ENCODE peak calls at places on chromosomes 16 and 17, in seven cellular contexts. E is foreskin fibroblast, W is GM12865, R is BJ, O is cardiac fibroblast, I is colonic mucosa, U is AG10803. A is an unnamed sample.

GRCh38 chr17:73969956-73970355 is 233.5 kb upstream of the RPL38 start:
- DNase-seq in E (no peak), R (no peak), O (no peak), U (peak), I (no peak), W (no peak), A (no peak)

GRCh38 chr17:28968269-28968913 is 17.1 kb upstream of the PHF12 start:
- DNase-seq in E (no peak), R (no peak), U (peak), W (no peak), I (no peak), O (no peak), A (no peak)

GRCh38 chr16:17396762-17397498 is 73.8 kb downstream of the XYLT1 start:
- DNase-seq in O (peak), W (no peak), E (peak), U (peak), I (peak), R (no peak), A (no peak)

GRCh38 chr16:54237-54581 is 581 bp downstream of the SNRNP25 start:
- DNase-seq in O (no peak), E (no peak), R (no peak), U (no peak), W (no peak), I (no peak), A (no peak)

GRCh38 chr16:70523621-70524405 is at the start of gene SF3B3:
- DNase-seq in R (no peak), W (no peak), O (peak), E (no peak), I (peak), U (no peak), A (no peak)

GRCh38 chr17:40290629-40291296 is 3.1 kb downstream of the CDC6 start:
- DNase-seq in R (peak), I (peak), E (peak), U (peak), W (peak), O (peak), A (peak)

GRCh38 chr17:72661093-72661944 is 431.2 kb downstream of the SLC39A11 start:
- DNase-seq in U (no peak), I (no peak), E (no peak), W (no peak), O (no peak), R (no peak), A (no peak)

GRCh38 chr16:21203155-21203797 is 8.1 kb downstream of the ZP2 start:
- DNase-seq in O (no peak), U (no peak), W (no peak), R (no peak), I (peak), E (no peak), A (no peak)

GRCh38 chr17:80107231-80108021 is 6.0 kb downstream of the GAA start:
- DNase-seq in I (no peak), U (no peak), E (no peak), R (no peak), W (no peak), O (no peak), A (no peak)

GRCh38 chr17:73591278-73592078 is 52.8 kb downstream of the SDK2 start:
- DNase-seq in O (no peak), R (no peak), E (no peak), W (peak), U (no peak), I (no peak), A (no peak)

GRCh38 chr16:79912592-79913310 is 312.2 kb upstream of the MAF start:
- DNase-seq in E (no peak), U (no peak), R (no peak), W (no peak), I (no peak), O (peak), A (no peak)

GRCh38 chr16:31477220-31478216 is 5.4 kb upstream of the SLC5A2 start:
- DNase-seq in I (peak), E (no peak), W (no peak), R (no peak), U (no peak), O (no peak), A (no peak)

GRCh38 chr16:75198135-75198600 is 8.8 kb downstream of the CTRB2 start:
- DNase-seq in E (peak), W (no peak), R (peak), I (no peak), O (peak), U (peak), A (no peak)

GRCh38 chr16:31507929-31508705 is at the start of gene RUSF1:
- DNase-seq in R (peak), U (peak), I (peak), W (peak), O (peak), E (peak), A (peak)

GRCh38 chr16:19923396-19923795 is 38.7 kb upstream of the GPRC5B start:
- DNase-seq in W (no peak), R (no peak), I (peak), O (no peak), U (no peak), E (no peak), A (no peak)

GRCh38 chr17:21163101-21163500 is 36.3 kb downstream of the DHRS7B start:
- DNase-seq in E (no peak), U (no peak), I (no peak), R (no peak), W (no peak), O (no peak), A (no peak)

GRCh38 chr16:50550035-50550434 is 1.8 kb downstream of the NKD1 start:
- DNase-seq in I (no peak), O (no peak), W (no peak), E (no peak), R (no peak), U (no peak), A (no peak)

GRCh38 chr16:75252946-75253911 is 1.8 kb upstream of the BCAR1 start:
- DNase-seq in O (peak), U (peak), E (no peak), W (no peak), I (no peak), R (no peak), A (peak)

GRCh38 chr16:85750021-85750826 is 672 bp downstream of the C16orf74 start:
- DNase-seq in R (no peak), E (peak), U (peak), W (peak), O (peak), I (peak), A (no peak)

GRCh38 chr17:3385869-3386816 is at the start of gene OR3A2:
- DNase-seq in W (peak), U (no peak), O (no peak), R (no peak), I (no peak), E (no peak), A (no peak)

GRCh38 chr16:797120-797420 is 3.5 kb downstream of the GNG13 start:
- DNase-seq in U (no peak), E (no peak), O (no peak), I (peak), W (peak), R (no peak), A (no peak)

GRCh38 chr17:45372325-45372869 is 55.6 kb upstream of the MAP3K14 start:
- DNase-seq in O (no peak), W (no peak), U (peak), I (no peak), R (no peak), E (no peak), A (no peak)

GRCh38 chr17:8803531-8804416 is 4.6 kb upstream of the MFSD6L start:
- DNase-seq in W (peak), E (no peak), O (no peak), I (peak), U (no peak), R (no peak), A (no peak)

GRCh38 chr17:4806420-4806769 is 557 bp upstream of the PLD2 start:
- DNase-seq in O (peak), R (no peak), U (no peak), W (no peak), E (no peak), I (no peak), A (no peak)

GRCh38 chr16:30786936-30787612 is at the start of gene ZNF629:
- DNase-seq in U (peak), W (no peak), R (no peak), O (peak), I (peak), E (peak), A (no peak)

GRCh38 chr17:8991514-8992285 is 26.2 kb upstream of the PIK3R5 start:
- DNase-seq in W (peak), O (peak), U (peak), R (no peak), E (peak), I (peak), A (no peak)

GRCh38 chr16:58481931-58482330 is 18.0 kb upstream of the NDRG4 start:
- DNase-seq in U (no peak), R (no peak), E (no peak), W (no peak), I (no peak), O (no peak), A (no peak)

GRCh38 chr17:50181601-50182345 is 16.0 kb downstream of the SGCA start:
- DNase-seq in I (no peak), E (peak), O (peak), W (no peak), U (peak), R (no peak), A (no peak)

GRCh38 chr16:26952411-26952810 is 114.3 kb upstream of the C16orf82 start:
- DNase-seq in W (no peak), R (no peak), O (no peak), I (no peak), U (no peak), E (no peak), A (no peak)

GRCh38 chr16:57446530-57447141 is 549 bp downstream of the CIAPIN1 start:
- DNase-seq in W (peak), I (peak), U (peak), E (no peak), O (peak), R (no peak), A (no peak)

GRCh38 chr17:10216213-10216982 is 18.0 kb upstream of the GAS7 start:
- DNase-seq in E (no peak), U (no peak), W (no peak), O (no peak), I (no peak), R (no peak), A (no peak)

GRCh38 chr16:56807011-56807675 is 57.9 kb upstream of the SLC12A3 start:
- DNase-seq in I (no peak), E (peak), O (peak), U (peak), R (peak), W (no peak), A (peak)

GRCh38 chr16:65763640-65764305 is 602.7 kb upstream of the CDH5 start:
- DNase-seq in I (no peak), W (peak), O (no peak), E (no peak), R (no peak), U (no peak), A (no peak)

GRCh38 chr17:77523562-77523961 is 382.8 kb downstream of the SEC14L1 start:
- DNase-seq in U (no peak), W (no peak), R (no peak), O (no peak), I (no peak), E (no peak), A (no peak)

GRCh38 chr17:8503807-8504206 is 68.1 kb downstream of the NDEL1 start:
- DNase-seq in O (no peak), I (no peak), U (no peak), E (no peak), R (no peak), W (no peak), A (no peak)

GRCh38 chr17:74361613-74362391 is at the start of gene BTBD17:
- DNase-seq in R (no peak), U (no peak), E (peak), O (peak), W (peak), I (peak), A (no peak)

DNA sequence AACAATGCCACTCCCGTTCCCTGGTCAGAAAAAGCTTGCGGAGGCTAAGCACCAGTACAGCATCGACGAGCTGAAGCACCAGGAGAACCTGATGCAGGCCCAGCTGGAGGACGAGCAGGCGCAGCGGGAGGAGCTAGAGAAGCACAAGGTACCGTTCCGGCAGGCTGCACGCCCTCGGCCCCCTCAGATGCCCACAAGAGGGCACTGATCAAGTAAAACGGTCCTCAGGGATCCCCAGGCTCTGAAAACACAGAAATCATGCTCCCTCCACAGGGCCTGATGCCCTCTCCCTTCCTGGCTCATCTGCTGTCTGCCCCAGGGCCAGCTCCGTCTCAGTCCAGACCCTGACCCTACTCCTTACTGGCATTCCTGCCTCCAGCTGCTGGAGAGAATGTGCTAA is 21.6 kb downstream of the DRC3 start:
- DNase-seq in U (no peak), W (peak), I (no peak), R (no peak), O (no peak), E (peak), A (no peak)
- TF ChIP-seq CTCF in U (peak), W (peak), I (no peak), R (peak), O (no peak), E (peak), A (peak)

DNA sequence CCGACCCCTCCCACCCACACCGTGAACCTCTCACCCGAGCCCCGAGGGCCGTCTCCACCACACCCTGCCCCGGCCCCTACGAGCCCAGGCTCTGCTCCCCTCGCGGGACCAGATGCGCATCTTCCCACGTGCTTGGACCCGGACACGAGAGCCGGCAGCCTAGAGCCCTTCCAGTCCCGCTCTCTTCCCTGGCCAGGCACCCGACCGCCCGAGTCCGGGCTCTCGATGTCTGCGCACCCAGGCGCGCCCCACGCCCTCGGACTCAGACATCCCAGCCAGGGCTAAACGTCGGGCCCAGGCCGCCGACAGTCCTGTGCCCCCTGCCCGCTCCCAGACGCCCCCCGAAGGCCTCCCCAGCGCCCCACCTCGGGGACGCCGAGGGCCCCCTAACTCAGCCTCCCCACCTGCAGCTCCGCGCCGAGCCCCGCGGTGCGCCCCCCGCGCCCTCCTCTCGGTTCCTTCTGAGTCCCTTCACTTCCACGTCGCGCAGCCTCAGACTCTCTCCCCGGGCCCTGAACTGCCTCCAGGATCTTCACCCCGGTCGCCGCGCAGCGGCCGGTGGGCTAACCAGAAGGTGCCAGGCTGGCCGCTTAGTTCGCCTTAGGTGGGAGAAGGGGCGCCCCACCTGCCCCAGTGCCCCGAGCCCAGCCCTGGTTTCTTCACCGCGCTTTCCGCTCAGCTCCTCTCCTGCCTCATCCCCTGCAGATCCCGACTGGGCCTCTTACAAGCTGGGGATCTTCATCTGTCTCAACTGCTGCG is 669 bp downstream of the ADAP2 start:
- DNase-seq in W (no peak), E (no peak), O (no peak), U (no peak), I (no peak), R (no peak), A (no peak)
- H3K4me3 ChIP-seq in W (peak), E (peak), O (peak), U (no peak), I (peak), R (peak), A (peak)

DNA sequence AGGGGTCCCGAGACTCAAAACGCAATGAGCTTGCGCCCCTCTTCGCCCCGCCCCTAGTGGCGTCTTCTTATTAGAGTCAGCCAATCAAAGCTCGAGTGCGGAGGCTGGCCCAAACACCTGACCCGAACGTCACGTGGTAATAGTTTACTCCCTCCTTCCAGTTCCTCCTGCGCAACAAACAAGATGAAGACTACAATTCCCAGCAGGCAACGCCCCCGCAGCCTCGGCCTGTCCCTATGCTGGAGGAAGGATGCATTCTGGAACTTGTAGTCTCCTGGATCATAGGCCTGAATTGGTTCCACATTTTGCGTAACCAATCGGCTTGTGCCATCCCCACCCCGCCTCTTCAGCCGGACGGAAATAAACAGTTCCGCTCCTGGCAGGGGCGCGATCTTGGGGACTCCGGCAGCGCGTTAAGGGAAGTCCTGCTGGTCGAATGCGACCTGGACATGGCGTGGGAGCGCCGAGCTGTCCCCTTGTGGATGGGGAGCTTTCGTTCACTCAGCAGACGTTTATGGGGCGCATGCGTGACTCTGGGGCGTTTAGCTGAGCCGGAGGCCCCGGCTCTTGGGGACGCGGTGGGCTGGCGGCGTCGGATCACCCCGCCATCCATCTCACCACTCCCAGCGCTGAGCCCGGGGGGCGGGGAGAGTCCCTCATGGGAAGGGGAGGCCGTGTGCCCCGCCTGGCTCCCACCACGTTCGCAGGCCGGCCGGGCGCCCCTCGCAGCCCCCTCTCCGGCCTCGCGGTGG is at the start of gene WBP2:
- DNase-seq in R (peak), E (peak), U (peak), I (peak), W (peak), O (peak), A (peak)
- TF ChIP-seq CTCF in R (peak), E (peak), U (peak), I (no peak), W (peak), O (no peak), A (peak)

GRCh38 chr16:67760831-67761230 is 41.7 kb upstream of the GFOD2 start:
- DNase-seq in W (no peak), O (no peak), E (no peak), R (no peak), I (peak), U (no peak), A (no peak)
- H3K4me3 ChIP-seq in W (no peak), O (no peak), E (no peak), R (no peak), I (no peak), U (no peak), A (no peak)

GRCh38 chr16:89732918-89733242 is 11.5 kb downstream of the ZNF276 start:
- DNase-seq in E (no peak), U (no peak), I (no peak), W (no peak), O (no peak), R (no peak), A (no peak)
- TF ChIP-seq CTCF in E (no peak), U (no peak), I (no peak), W (no peak), O (no peak), R (no peak), A (no peak)

DNA sequence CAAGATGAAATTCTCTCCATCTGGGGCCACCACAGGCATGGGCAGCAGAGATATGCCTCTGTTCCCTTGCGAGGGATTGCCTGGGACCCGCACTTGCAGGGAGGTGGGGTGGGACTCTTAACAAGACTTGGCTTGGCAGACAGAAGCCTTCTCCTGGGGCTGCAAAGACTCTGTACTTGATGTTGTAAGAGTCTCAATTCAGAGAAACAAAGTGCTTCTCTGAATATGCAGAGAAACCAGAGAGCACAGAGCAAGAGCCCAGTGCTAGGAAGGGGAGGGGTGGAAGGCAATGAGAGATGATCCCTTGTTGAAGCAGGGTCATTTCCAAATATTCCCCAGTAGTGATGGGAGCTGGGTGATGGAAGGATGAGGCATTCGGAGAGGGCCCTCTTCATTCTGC is 2.2 kb downstream of the MMP28 start:
- DNase-seq in O (no peak), R (no peak), I (peak), W (no peak), E (no peak), U (no peak), A (no peak)
- H3K4me3 ChIP-seq in O (no peak), R (no peak), I (peak), W (no peak), E (no peak), U (no peak), A (no peak)